ENCODE peak calls at places on chromosomes 4 and X, in eight cellular contexts. R is GM23338, S is transverse colon, M is HL-60, Q is suprapubic skin, N is sigmoid colon, E is vagina, Z is HCT116. B is an unnamed sample.

GRCh38 chr4:4869731-4870483 is 10.4 kb downstream of the MSX1 start:
- DNase-seq in R (peak; percentile 85), S (no peak), M (no peak), Q (no peak), N (no peak), E (no peak), Z (no peak), B (no peak)

GRCh38 chr4:46450556-46450955 is 60.6 kb upstream of the GABRA2 start:
- DNase-seq in R (no peak), S (no peak), M (no peak), Q (no peak), N (no peak), E (no peak), Z (no peak), B (no peak)

GRCh38 chrX:112636951-112637541 is 42.7 kb downstream of the LHFPL1 start:
- DNase-seq in R (no peak), S (no peak), M (no peak), Q (no peak), N (no peak), E (no peak), Z (no peak), B (no peak)

GRCh38 chr4:42954925-42955669 is 62.6 kb downstream of the GRXCR1 start:
- DNase-seq in R (no peak), S (no peak), M (no peak), Q (no peak), N (peak; percentile 64), E (no peak), Z (no peak), B (no peak)

GRCh38 chr4:172042714-172043114 is 229.5 kb downstream of the GALNTL6 start:
- DNase-seq in R (no peak), S (no peak), M (no peak), Q (no peak), N (no peak), E (no peak), Z (peak; percentile 23), B (no peak)

GRCh38 chr4:77179512-77179911 is 22.5 kb downstream of the CCNG2 start:
- DNase-seq in R (no peak), S (no peak), M (no peak), Q (no peak), N (no peak), E (no peak), Z (no peak), B (no peak)

GRCh38 chr4:54958236-54958635 is 167.2 kb downstream of the KDR start:
- DNase-seq in R (no peak), S (no peak), M (no peak), Q (no peak), N (no peak), E (no peak), Z (no peak), B (no peak)

GRCh38 chr4:113256946-113257345 is 207.5 kb downstream of the ANK2 start:
- DNase-seq in R (no peak), S (no peak), M (no peak), Q (no peak), N (no peak), E (no peak), Z (no peak), B (no peak)

GRCh38 chr4:92299152-92299551 is 4.6 kb upstream of the GRID2 start:
- DNase-seq in R (peak; percentile 32), S (no peak), M (no peak), Q (no peak), N (no peak), E (no peak), Z (no peak), B (no peak)

GRCh38 chrX:130260316-130260715 is 8.4 kb downstream of the ZNF280C start:
- DNase-seq in R (no peak), S (no peak), M (no peak), Q (no peak), N (no peak), E (no peak), Z (peak; percentile 4), B (no peak)

GRCh38 chrX:47644557-47645091 is 5.7 kb downstream of the ELK1 start:
- DNase-seq in R (peak; percentile 73), S (no peak), M (no peak), Q (no peak), N (no peak), E (no peak), Z (no peak), B (no peak)

GRCh38 chrX:17039826-17040225 is 93.4 kb downstream of the REPS2 start:
- DNase-seq in R (no peak), S (no peak), M (peak; percentile 6), Q (no peak), N (no peak), E (no peak), Z (no peak), B (no peak)

GRCh38 chr4:48254381-48255072 is 15.1 kb downstream of the TEC start:
- DNase-seq in R (no peak), S (no peak), M (no peak), Q (no peak), N (no peak), E (no peak), Z (no peak), B (no peak)

GRCh38 chr4:151099976-151100417 is 569 bp downstream of the RPS3A start:
- DNase-seq in R (no peak), S (no peak), M (no peak), Q (no peak), N (no peak), E (no peak), Z (no peak), B (no peak)
- TF ChIP-seq POLR2AphosphoS5 in R (no peak), S (no peak), M (no peak), Q (no peak), N (no peak), E (no peak), Z (no peak), B (no peak)

GRCh38 chr4:7806724-7807123 is 132.9 kb downstream of the AFAP1 start:
- DNase-seq in R (no peak), S (no peak), M (no peak), Q (peak; percentile 11), N (no peak), E (no peak), Z (no peak), B (no peak)

GRCh38 chr4:7803992-7804758 is 135.5 kb downstream of the AFAP1 start:
- DNase-seq in R (peak; percentile 93), S (peak; percentile 88), M (peak; percentile 35), Q (peak; percentile 90), N (peak; percentile 93), E (no peak), Z (peak; percentile 39), B (peak; percentile 59)

GRCh38 chr4:7804759-7805385 is 134.8 kb downstream of the AFAP1 start:
- DNase-seq in R (no peak), S (no peak), M (no peak), Q (peak; percentile 61), N (no peak), E (no peak), Z (no peak), B (no peak)

GRCh38 chr4:7806080-7806630 is 133.5 kb downstream of the AFAP1 start:
- DNase-seq in R (peak; percentile 61), S (peak; percentile 62), M (no peak), Q (peak; percentile 81), N (peak; percentile 95), E (no peak), Z (no peak), B (no peak)

DNA sequence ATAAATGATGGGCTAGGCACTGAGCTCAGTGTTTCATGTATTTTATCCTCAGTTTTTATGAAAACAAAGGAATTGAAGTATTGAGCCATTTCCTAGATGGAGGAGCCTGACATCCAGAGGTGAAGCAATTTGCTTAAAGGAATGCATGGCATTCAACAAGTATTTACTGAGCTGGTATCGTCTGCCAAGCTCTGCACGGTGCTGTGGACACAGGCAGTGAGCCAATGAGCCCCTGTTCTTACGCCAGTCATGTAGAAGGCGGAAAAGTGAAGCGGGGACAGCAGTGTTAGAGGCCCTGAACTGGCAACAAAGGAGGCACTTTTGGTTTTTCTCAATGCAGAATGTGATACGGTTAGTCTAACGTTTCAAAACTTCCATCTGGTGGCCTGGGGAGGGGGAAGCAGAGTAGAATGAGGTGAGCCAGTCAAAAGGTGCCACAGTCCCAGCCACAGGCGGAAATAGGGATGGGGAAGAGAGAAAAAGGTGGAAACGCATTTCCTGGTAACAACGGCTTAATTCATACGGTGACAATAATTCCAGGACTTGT is 134.1 kb downstream of the AFAP1 start:
- DNase-seq in R (peak; percentile 68), S (no peak), M (no peak), Q (peak; percentile 77), N (no peak), E (no peak), Z (no peak), B (peak; percentile 30)
- TF ChIP-seq POLR2AphosphoS5 in R (no peak), S (no peak), M (no peak), Q (no peak), N (no peak), E (no peak), Z (no peak), B (peak; percentile 38)

GRCh38 chr4:16745887-16746286 is 152.6 kb downstream of the LDB2 start:
- DNase-seq in R (no peak), S (no peak), M (no peak), Q (no peak), N (no peak), E (no peak), Z (no peak), B (no peak)

GRCh38 chr4:16750216-16750615 is 148.2 kb downstream of the LDB2 start:
- DNase-seq in R (no peak), S (no peak), M (no peak), Q (no peak), N (no peak), E (no peak), Z (no peak), B (no peak)

DNA sequence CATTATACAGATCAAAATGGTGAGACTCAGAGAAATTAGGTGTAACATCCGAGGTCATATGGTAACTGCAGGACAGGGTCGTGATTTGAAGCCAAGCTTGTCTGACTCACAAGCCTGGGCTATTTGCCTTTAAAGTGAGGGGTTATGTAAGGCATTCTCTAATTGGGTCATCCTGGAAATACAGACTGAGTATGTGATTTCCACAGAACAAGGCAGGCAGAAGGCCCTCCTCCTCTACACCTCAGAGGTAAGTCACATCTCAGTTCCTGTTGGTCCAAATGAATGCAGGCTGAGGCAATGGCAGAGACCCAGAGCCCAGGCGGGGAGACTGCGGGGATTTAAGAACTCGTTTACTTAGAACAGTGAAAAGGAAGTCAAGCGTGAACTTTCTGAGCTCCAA is 153.4 kb downstream of the LDB2 start:
- DNase-seq in R (no peak), S (no peak), M (no peak), Q (no peak), N (peak; percentile 73), E (peak; percentile 92), Z (no peak), B (no peak)
- TF ChIP-seq POLR2AphosphoS5 in R (no peak), S (no peak), M (no peak), Q (no peak), N (no peak), E (no peak), Z (no peak), B (no peak)

GRCh38 chr4:140163029-140163810 is 9.2 kb upstream of the MAML3 start:
- DNase-seq in R (no peak), S (no peak), M (no peak), Q (no peak), N (no peak), E (no peak), Z (no peak), B (no peak)
- TF ChIP-seq POLR2AphosphoS5 in R (no peak), S (no peak), M (no peak), Q (no peak), N (no peak), E (no peak), Z (no peak), B (no peak)

B was measured in Panc1.